ENCODE peak calls at places on chromosome 7, in ten cellular contexts. I is SK-N-SH; C is BJ; S is epithelial cell of esophagus; W is nephron progenitor cell; O is HEK293T; V is kidney tubule cell; H is NCI-H748 treated with DMSO at 0.1 percent for 48 hours; A is breast epithelium; J is naive thymus-derived CD4-positive, alpha-beta T cell. X is an unnamed sample.

GRCh38 chr7:28806841-28807240 is 151.3 kb downstream of the TRIL start:
- DNase-seq in W (no peak), O (no peak), C (no peak), S (peak), I (no peak), J (no peak), A (no peak), H (no peak), V (no peak), X (no peak)

GRCh38 chr7:80642871-80643270 is 4.4 kb downstream of the CD36 start:
- DNase-seq in W (no peak), J (no peak), V (no peak), A (no peak), O (no peak), I (no peak), S (no peak), C (no peak), H (no peak), X (no peak)

GRCh38 chr7:150811-151221 is 41.6 kb upstream of the FAM20C start:
- DNase-seq in H (no peak), J (no peak), V (peak), A (peak), C (no peak), O (no peak), W (no peak), S (no peak), I (no peak), X (no peak)

GRCh38 chr7:108669958-108670357 is 100.3 kb downstream of the DNAJB9 start:
- DNase-seq in O (no peak), W (no peak), C (no peak), V (no peak), J (no peak), A (no peak), I (no peak), S (no peak), H (no peak), X (no peak)

GRCh38 chr7:150988230-150989226 is 2.3 kb upstream of the NOS3 start:
- DNase-seq in W (peak), O (peak), A (no peak), V (no peak), C (no peak), S (no peak), J (peak), I (peak), H (peak), X (peak)

GRCh38 chr7:157668221-157668883 is 331.5 kb downstream of the DNAJB6 start:
- DNase-seq in I (peak), O (no peak), J (no peak), H (no peak), V (no peak), S (no peak), A (no peak), C (no peak), W (no peak), X (no peak)

GRCh38 chr7:103025341-103025740 is 49.3 kb downstream of the FBXL13 start:
- DNase-seq in J (no peak), V (no peak), H (no peak), O (no peak), I (peak), A (no peak), W (no peak), C (no peak), S (no peak), X (no peak)

GRCh38 chr7:47937711-47938573 is 10.3 kb downstream of the PKD1L1 start:
- DNase-seq in W (no peak), I (no peak), O (no peak), H (no peak), V (no peak), A (no peak), C (no peak), S (no peak), J (no peak), X (no peak)

GRCh38 chr7:157907998-157908782 is 571.4 kb downstream of the DNAJB6 start:
- DNase-seq in J (no peak), C (no peak), I (no peak), A (peak), H (no peak), V (no peak), W (no peak), O (no peak), S (no peak), X (no peak)

GRCh38 chr7:11540271-11540761 is 291.7 kb downstream of the THSD7A start:
- DNase-seq in J (no peak), C (no peak), S (peak), H (no peak), V (peak), I (peak), W (no peak), O (no peak), A (no peak), X (no peak)

GRCh38 chr7:64990936-64991335 is at the start of gene ZNF117:
- DNase-seq in A (no peak), W (no peak), O (no peak), S (no peak), I (no peak), H (no peak), V (no peak), J (no peak), C (no peak), X (no peak)

GRCh38 chr7:41573017-41573416 is 129.9 kb downstream of the INHBA start:
- DNase-seq in W (no peak), S (peak), A (no peak), C (no peak), I (no peak), V (peak), H (no peak), J (no peak), O (no peak), X (no peak)

GRCh38 chr7:125668321-125668993 is 738.8 kb upstream of the POT1 start:
- DNase-seq in H (no peak), W (no peak), O (no peak), V (peak), I (no peak), A (no peak), S (no peak), J (no peak), C (no peak), X (no peak)

GRCh38 chr7:28984631-28985030 is 26.5 kb upstream of the TRIL start:
- DNase-seq in C (peak), O (peak), W (no peak), J (no peak), S (peak), A (no peak), I (peak), H (no peak), V (peak), X (no peak)